ENCODE peak calls at places on chromosomes 5 and 9, in nine cellular contexts. A is stomach; X is astrocyte; C is H9; N is A673; W is spleen; V is keratinocyte; F is CD4-positive, alpha-beta T cell; D is fibroblast of lung. O is an unnamed sample.

GRCh38 chr5:32542216-32543059 is 42.9 kb upstream of the SUB1 start:
- DNase-seq in C (no peak), V (no peak), D (peak), N (no peak), X (peak), W (no peak), F (no peak), A (no peak), O (no peak)

GRCh38 chr5:96157077-96157780 is 195.6 kb upstream of the ELL2 start:
- DNase-seq in C (no peak), A (no peak), D (no peak), W (no peak), N (no peak), F (no peak), V (no peak), X (no peak), O (no peak)

GRCh38 chr5:463952-464351 is 21.0 kb downstream of the EXOC3 start:
- DNase-seq in D (no peak), N (no peak), C (no peak), A (no peak), W (peak), V (no peak), X (no peak), F (peak), O (no peak)

GRCh38 chr9:86614871-86615849 is 260.9 kb upstream of the TUT7 start:
- DNase-seq in D (peak), X (peak), F (no peak), W (no peak), C (no peak), V (no peak), N (peak), A (no peak), O (no peak)

GRCh38 chr5:159010611-159011497 is 88.9 kb downstream of the EBF1 start:
- DNase-seq in C (no peak), X (no peak), W (peak), F (no peak), A (no peak), V (no peak), D (peak), N (peak), O (no peak)

GRCh38 chr9:131734165-131734610 is 5.7 kb downstream of the RAPGEF1 start:
- DNase-seq in X (no peak), W (peak), N (peak), C (no peak), V (no peak), D (no peak), F (peak), A (peak), O (no peak)

GRCh38 chr5:32753051-32753450 is 41.9 kb downstream of the NPR3 start:
- DNase-seq in C (no peak), F (no peak), N (no peak), D (peak), V (no peak), X (peak), W (no peak), A (no peak), O (no peak)

GRCh38 chr9:134593286-134593685 is 48.3 kb upstream of the COL5A1 start:
- DNase-seq in A (no peak), F (peak), W (no peak), D (no peak), N (no peak), C (no peak), X (no peak), V (no peak), O (peak)

GRCh38 chr5:83472508-83473343 is 1.2 kb downstream of the VCAN start:
- DNase-seq in F (no peak), N (no peak), V (no peak), D (peak), C (peak), A (no peak), X (no peak), W (peak), O (peak)

GRCh38 chr9:112050544-112051475 is 124.3 kb downstream of the SUSD1 start:
- DNase-seq in A (peak), W (no peak), V (peak), F (no peak), N (no peak), D (peak), X (peak), C (no peak), O (no peak)

GRCh38 chr5:2102821-2103776 is 220.4 kb upstream of the IRX4 start:
- DNase-seq in V (no peak), F (no peak), N (no peak), C (no peak), D (no peak), W (peak), X (no peak), A (no peak), O (no peak)

GRCh38 chr5:1243487-1244152 is 18.4 kb downstream of the SLC6A18 start:
- DNase-seq in V (no peak), C (no peak), A (no peak), N (no peak), W (no peak), F (no peak), D (no peak), X (no peak), O (no peak)

GRCh38 chr5:20972419-20972925 is 984.5 kb upstream of the CDH18 start:
- DNase-seq in C (peak), V (no peak), N (peak), F (no peak), W (no peak), D (peak), X (peak), A (no peak), O (peak)

GRCh38 chr5:93249651-93250289 is 331.2 kb downstream of the NR2F1-AS1 start:
- DNase-seq in A (no peak), W (no peak), X (peak), F (no peak), N (no peak), D (peak), V (no peak), C (no peak), O (no peak)

GRCh38 chr5:170623576-170624181 is 119.9 kb downstream of the KCNIP1 start:
- DNase-seq in A (peak), V (no peak), W (peak), N (peak), D (peak), F (no peak), X (no peak), C (peak), O (no peak)

GRCh38 chr9:96138616-96139015 is 163.4 kb downstream of the HSD17B3 start:
- DNase-seq in N (no peak), D (no peak), X (no peak), F (no peak), C (no peak), W (no peak), A (no peak), V (no peak), O (no peak)

GRCh38 chr9:122226142-122226757 is 2.5 kb downstream of the LHX6 start:
- DNase-seq in A (no peak), X (no peak), W (no peak), N (no peak), F (no peak), C (peak), V (no peak), D (no peak), O (no peak)

GRCh38 chr5:80998590-80998979 is 38.4 kb downstream of the RASGRF2 start:
- DNase-seq in N (no peak), F (no peak), V (no peak), A (no peak), D (no peak), W (no peak), C (no peak), X (no peak), O (no peak)

GRCh38 chr9:97473717-97474116 is 27.7 kb upstream of the TMOD1 start:
- DNase-seq in N (no peak), V (no peak), A (no peak), F (no peak), D (no peak), W (no peak), X (no peak), C (no peak), O (no peak)
- H3K27ac ChIP-seq in N (no peak), V (no peak), A (no peak), F (no peak), D (no peak), W (no peak), X (no peak), C (no peak), O (no peak)

DNA sequence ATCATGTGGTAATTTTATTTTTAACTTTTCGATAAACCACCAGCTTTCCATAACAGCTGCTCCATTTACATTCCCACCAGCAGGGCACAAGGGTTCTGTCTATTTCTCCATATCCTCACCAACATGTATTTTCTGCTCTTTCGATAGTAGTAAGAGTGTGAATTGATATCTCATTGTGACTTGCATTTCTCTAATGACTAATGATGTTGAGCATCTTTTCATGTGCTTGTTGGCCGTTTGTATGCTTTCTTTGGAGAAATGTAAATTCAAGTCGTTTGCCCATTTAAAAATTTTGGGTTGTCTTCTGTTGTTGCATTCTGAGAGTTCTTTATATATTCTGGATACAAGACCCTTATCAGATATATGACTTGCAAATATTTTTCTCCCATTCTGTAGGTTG is 45.9 kb downstream of the PSD2 start:
- DNase-seq in D (no peak), N (no peak), W (no peak), A (no peak), F (no peak), V (no peak), C (no peak), X (no peak), O (no peak)
- TF ChIP-seq CTCF in D (no peak), N (no peak), W (no peak), A (no peak), F (no peak), V (no peak), C (no peak), X (no peak), O (no peak)

GRCh38 chr9:124263800-124264426 is 6.2 kb downstream of the NEK6 start:
- DNase-seq in D (no peak), W (peak), X (no peak), F (no peak), V (no peak), C (no peak), A (no peak), N (no peak), O (no peak)

GRCh38 chr9:124261787-124262595 is 4.2 kb downstream of the NEK6 start:
- DNase-seq in X (peak), D (no peak), C (no peak), F (no peak), W (no peak), A (no peak), V (no peak), N (no peak), O (no peak)

GRCh38 chr9:124260769-124261603 is 3.2 kb downstream of the NEK6 start:
- DNase-seq in V (no peak), W (peak), X (peak), F (no peak), A (peak), N (no peak), D (peak), C (no peak), O (no peak)

GRCh38 chr9:124263158-124263557 is 5.4 kb downstream of the NEK6 start:
- DNase-seq in F (no peak), X (no peak), A (no peak), N (no peak), W (no peak), D (no peak), V (no peak), C (no peak), O (no peak)

GRCh38 chr9:124262596-124263045 is 4.9 kb downstream of the NEK6 start:
- DNase-seq in W (no peak), D (no peak), V (no peak), X (peak), A (no peak), F (no peak), C (no peak), N (no peak), O (no peak)
- H3K27ac ChIP-seq in W (peak), D (peak), V (no peak), X (peak), A (peak), F (no peak), C (no peak), N (peak), O (peak)

DNA sequence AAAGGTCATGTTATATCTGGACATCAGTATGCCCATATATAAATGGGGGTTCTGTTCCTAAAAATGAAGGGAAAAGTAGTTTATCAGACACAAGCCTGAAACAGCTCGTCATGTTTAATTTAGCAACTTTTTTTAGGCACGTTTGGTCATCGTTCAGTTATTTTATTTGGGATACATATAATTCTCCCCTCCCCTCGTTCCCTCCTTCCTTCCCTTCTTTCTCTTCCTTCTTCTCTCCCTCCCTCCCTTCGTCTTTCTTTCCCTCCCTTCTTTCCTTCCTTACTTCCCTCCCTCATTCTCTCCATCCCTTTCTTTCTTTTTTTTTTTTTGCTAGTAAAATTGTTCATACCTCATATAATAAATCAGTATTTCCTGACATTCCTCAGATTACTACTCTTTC is 3.4 kb downstream of the PPWD1 start:
- DNase-seq in C (no peak), D (no peak), W (no peak), A (no peak), V (no peak), N (no peak), X (no peak), F (no peak), O (no peak)
- TF ChIP-seq CTCF in C (no peak), D (no peak), W (no peak), A (no peak), V (no peak), N (no peak), X (no peak), F (no peak), O (no peak)

GRCh38 chr9:93582115-93582514 is 5.7 kb downstream of the PHF2 start:
- DNase-seq in C (peak), F (no peak), X (no peak), N (peak), D (no peak), V (no peak), W (no peak), A (peak), O (peak)
- H3K27ac ChIP-seq in C (no peak), F (no peak), X (no peak), N (no peak), D (no peak), V (no peak), W (peak), A (peak), O (no peak)

GRCh38 chr5:90434116-90434714 is 24.7 kb upstream of the CETN3 start:
- DNase-seq in A (peak), N (peak), W (no peak), F (peak), V (no peak), X (peak), C (peak), D (peak), O (no peak)
- TF ChIP-seq CTCF in A (peak), N (peak), W (no peak), F (peak), V (peak), X (peak), C (peak), D (peak), O (no peak)

GRCh38 chr9:35518981-35519679 is 29.2 kb downstream of the RUSC2 start:
- DNase-seq in X (peak), D (peak), C (no peak), N (no peak), V (no peak), A (no peak), F (no peak), W (no peak), O (no peak)
- H3K27ac ChIP-seq in X (peak), D (peak), C (no peak), N (no peak), V (peak), A (peak), F (no peak), W (peak), O (peak)

O was measured in coronary artery.